ENCODE peak calls at places on chromosomes 5 and 9, in four cellular contexts. U is tibial nerve; X is CD8-positive, alpha-beta T cell; N is pancreas. K is an unnamed sample.

GRCh38 chr9:13215791-13216554 is 63.5 kb downstream of the MPDZ start:
- DNase-seq in U (no peak), X (no peak), N (no peak), K (no peak)

GRCh38 chr9:119829748-119830147 is 460.5 kb upstream of the BRINP1 start:
- DNase-seq in U (no peak), X (no peak), N (no peak), K (no peak)

GRCh38 chr9:92635760-92636159 is 34.2 kb downstream of the IPPK start:
- DNase-seq in U (no peak), X (no peak), N (no peak), K (no peak)

GRCh38 chr5:34682926-34683623 is 26.9 kb downstream of the RAI14 start:
- DNase-seq in U (no peak), X (no peak), N (no peak), K (no peak)

GRCh38 chr9:28365736-28366135 is 792.5 kb upstream of the C9orf72 start:
- DNase-seq in U (no peak), X (no peak), N (no peak), K (no peak)

GRCh38 chr9:99127372-99128132 is 22.6 kb downstream of the TGFBR1 start:
- DNase-seq in U (no peak), X (no peak), N (no peak), K (no peak)

GRCh38 chr5:143376911-143377838 is 26.3 kb downstream of the NR3C1 start:
- DNase-seq in U (no peak), X (no peak), N (no peak), K (peak)

GRCh38 chr5:16935271-16936149 is 578 bp downstream of the MYO10 start:
- DNase-seq in U (peak), X (no peak), N (peak), K (no peak)

GRCh38 chr9:98219794-98220370 is 27.4 kb upstream of the CORO2A start:
- DNase-seq in U (no peak), X (no peak), N (no peak), K (no peak)

GRCh38 chr5:107135391-107135790 is 535.3 kb downstream of the EFNA5 start:
- DNase-seq in U (no peak), X (no peak), N (no peak), K (no peak)

GRCh38 chr5:33162057-33162456 is 278.7 kb upstream of the TARS1 start:
- DNase-seq in U (no peak), X (no peak), N (no peak), K (no peak)

GRCh38 chr5:164353155-164353554 is 847.7 kb downstream of the MAT2B start:
- DNase-seq in U (no peak), X (no peak), N (no peak), K (no peak)

GRCh38 chr5:158463188-158463587 is 604.2 kb upstream of the CLINT1 start:
- DNase-seq in U (no peak), X (no peak), N (no peak), K (no peak)

GRCh38 chr9:101419863-101420262 is 15.7 kb downstream of the ALDOB start:
- DNase-seq in U (no peak), X (no peak), N (no peak), K (no peak)

GRCh38 chr9:734831-735511 is 106.5 kb upstream of the DMRT1 start:
- DNase-seq in U (no peak), X (no peak), N (no peak), K (peak)

GRCh38 chr9:16364347-16364746 is 506.1 kb downstream of the BNC2 start:
- DNase-seq in U (no peak), X (no peak), N (no peak), K (no peak)

GRCh38 chr5:95899040-95899439 is 62.6 kb downstream of the ELL2 start:
- DNase-seq in U (no peak), X (no peak), N (no peak), K (no peak)

GRCh38 chr9:129944501-129945116 is 98.4 kb downstream of the FNBP1 start:
- DNase-seq in U (no peak), X (peak), N (no peak), K (no peak)

GRCh38 chr5:73295447-73295846 is 122.5 kb downstream of the TMEM174 start:
- DNase-seq in U (no peak), X (no peak), N (no peak), K (no peak)

GRCh38 chr9:84966876-84967830 is 297.6 kb downstream of the NTRK2 start:
- DNase-seq in U (no peak), X (no peak), N (no peak), K (no peak)

GRCh38 chr9:22040760-22041159 is 31.7 kb upstream of the CDKN2B start:
- DNase-seq in U (no peak), X (no peak), N (no peak), K (no peak)

GRCh38 chr9:36082928-36083327 is 46.2 kb downstream of the RECK start:
- DNase-seq in U (no peak), X (no peak), N (no peak), K (no peak)

GRCh38 chr5:153523196-153523595 is 32.7 kb downstream of the GRIA1 start:
- DNase-seq in U (no peak), X (no peak), N (no peak), K (no peak)

GRCh38 chr9:117074782-117075510 is 339.9 kb downstream of the ASTN2 start:
- DNase-seq in U (no peak), X (no peak), N (no peak), K (no peak)

GRCh38 chr5:72834919-72835318 is 18.5 kb downstream of the TNPO1 start:
- DNase-seq in U (no peak), X (no peak), N (no peak), K (no peak)

DNA sequence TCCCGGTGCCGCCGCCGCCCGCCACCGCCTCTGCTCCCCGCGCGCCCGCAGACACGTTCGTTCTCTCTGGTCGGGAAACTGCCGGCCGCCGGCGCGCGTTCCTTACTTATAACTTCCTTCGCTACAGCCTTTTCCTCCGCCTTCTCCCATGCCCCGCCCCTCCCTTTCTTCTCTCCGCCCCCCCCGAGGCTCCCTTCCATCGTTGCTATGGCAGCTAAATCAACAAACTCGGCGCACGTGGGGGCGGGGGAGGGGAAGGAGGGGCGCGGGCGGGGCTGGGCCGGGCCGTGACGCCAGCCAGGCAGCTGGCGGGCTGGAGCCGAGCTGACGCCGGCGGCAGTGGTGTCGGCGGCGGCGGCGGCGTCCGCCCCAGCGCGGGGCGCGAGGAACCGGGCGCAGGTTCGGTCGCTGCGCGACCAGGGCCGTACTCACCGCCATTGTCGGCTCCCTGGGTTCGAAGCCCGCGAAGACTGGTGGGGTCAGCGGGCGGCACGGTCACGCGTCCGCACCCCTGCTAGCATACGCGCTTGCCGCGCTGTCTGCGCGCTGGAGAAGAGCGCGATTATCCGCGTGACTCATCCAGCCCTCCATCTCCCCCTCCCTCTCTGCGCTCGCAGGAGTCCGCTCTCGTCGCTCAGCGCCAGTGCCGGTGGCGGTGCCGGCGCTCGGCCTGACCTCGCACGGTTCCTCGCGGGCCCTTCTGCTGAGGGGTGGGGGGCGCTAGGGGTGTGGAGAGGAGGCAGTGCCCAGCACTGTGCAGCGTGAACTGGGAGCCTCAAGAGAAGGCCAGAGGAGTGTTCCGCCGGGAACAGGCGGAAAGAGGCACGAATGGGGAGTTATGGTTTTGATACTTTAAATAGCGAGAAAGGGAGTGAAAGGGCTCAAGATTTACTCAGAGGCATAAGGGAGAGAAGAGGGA is at the start of gene KLF4:
- DNase-seq in U (peak), X (peak), N (peak), K (peak)
- H3K4me3 ChIP-seq in U (peak), X (peak), N (peak), K (peak)

GRCh38 chr5:173318881-173319609 is 9.2 kb downstream of the STC2 start:
- DNase-seq in U (no peak), X (no peak), N (no peak), K (no peak)

GRCh38 chr5:173319610-173320100 is 8.6 kb downstream of the STC2 start:
- DNase-seq in U (no peak), X (no peak), N (no peak), K (no peak)

GRCh38 chr5:173318338-173318737 is 9.9 kb downstream of the STC2 start:
- DNase-seq in U (no peak), X (no peak), N (no peak), K (no peak)

GRCh38 chr5:173321886-173322285 is 6.3 kb downstream of the STC2 start:
- DNase-seq in U (no peak), X (no peak), N (no peak), K (no peak)

GRCh38 chr5:173320259-173320658 is 8.0 kb downstream of the STC2 start:
- DNase-seq in U (no peak), X (no peak), N (no peak), K (no peak)
- TF ChIP-seq CTCF in U (no peak), X (no peak), N (no peak), K (peak)

DNA sequence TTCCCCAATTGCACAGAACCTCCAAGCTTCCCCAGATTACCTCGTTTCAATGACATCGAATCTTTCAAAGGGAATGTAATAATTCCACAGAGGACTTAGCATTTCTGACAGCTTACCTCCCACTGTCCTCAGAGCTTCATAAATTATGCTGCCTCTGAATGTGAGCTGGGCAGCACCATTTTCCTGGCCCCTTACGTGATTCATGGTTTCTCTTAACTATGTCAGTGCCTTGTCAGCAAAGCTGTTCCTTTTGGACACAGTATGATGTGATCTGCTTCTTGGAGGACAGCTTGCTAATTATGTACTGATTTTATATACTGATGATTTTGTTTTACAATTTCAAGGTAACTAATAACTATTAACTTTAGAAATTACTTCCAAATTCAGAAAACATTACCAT is 27.7 kb upstream of the SSBP2 start:
- DNase-seq in U (no peak), X (no peak), N (no peak), K (no peak)
- H3K4me3 ChIP-seq in U (peak), X (peak), N (peak), K (no peak)

DNA sequence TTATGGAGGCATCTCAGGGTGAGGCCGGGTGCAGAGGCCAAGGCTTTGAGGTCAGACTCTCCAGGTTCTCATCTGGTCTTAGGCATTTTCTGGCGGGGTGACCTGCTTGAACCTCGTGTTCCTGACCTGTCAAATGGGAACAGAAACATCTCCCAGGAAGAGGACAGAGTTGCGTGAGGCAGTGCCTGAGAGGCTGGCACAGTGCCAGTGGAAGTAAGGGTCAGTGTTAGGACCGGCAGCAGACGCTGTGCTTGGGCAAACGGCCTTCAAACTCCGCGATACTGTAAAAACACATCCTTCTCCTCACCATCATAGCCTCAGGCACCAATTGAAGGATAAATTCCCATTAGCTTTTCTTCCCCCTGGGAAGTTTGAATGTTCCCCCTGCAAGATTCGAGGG is 55.6 kb upstream of the FCN2 start:
- DNase-seq in U (no peak), X (no peak), N (no peak), K (no peak)
- TF ChIP-seq CTCF in U (no peak), X (no peak), N (no peak), K (no peak)

GRCh38 chr5:77937015-77937908 is 161.1 kb upstream of the TBCA start:
- DNase-seq in U (no peak), X (no peak), N (no peak), K (no peak)
- H3K4me3 ChIP-seq in U (no peak), X (no peak), N (no peak), K (no peak)